ENCODE peak calls at places on chromosomes 1 and 21, in nine cellular contexts. A, X, O, Y, S, L, J, Q and B are unnamed samples.

GRCh38 chr1:77832889-77833288 is 53.4 kb downstream of the MIGA1 start:
- DNase-seq in A (peak; percentile 99), X (no peak), O (no peak), Y (no peak), S (no peak), L (no peak), J (peak; percentile 100), Q (peak; percentile 41), B (peak; percentile 95)

GRCh38 chr1:36157115-36157903 is 1.3 kb downstream of the MAP7D1 start:
- DNase-seq in A (no peak), X (no peak), O (peak; percentile 68), Y (no peak), S (no peak), L (no peak), J (peak; percentile 25), Q (no peak), B (no peak)

GRCh38 chr1:162905759-162906158 is 44.8 kb upstream of the CCDC190 start:
- DNase-seq in A (peak; percentile 86), X (no peak), O (no peak), Y (no peak), S (peak; percentile 14), L (no peak), J (peak; percentile 76), Q (peak; percentile 96), B (peak; percentile 89)

GRCh38 chr1:55212349-55213028 is 2.7 kb downstream of the USP24 start:
- DNase-seq in A (no peak), X (no peak), O (no peak), Y (no peak), S (no peak), L (no peak), J (no peak), Q (peak; percentile 53), B (no peak)

GRCh38 chr1:8667869-8668595 is 149.4 kb downstream of the RERE start:
- DNase-seq in A (peak; percentile 73), X (no peak), O (no peak), Y (no peak), S (no peak), L (no peak), J (peak; percentile 56), Q (no peak), B (no peak)

GRCh38 chr1:21781971-21782867 is 730 bp downstream of the USP48 start:
- DNase-seq in A (peak; percentile 61), X (no peak), O (peak; percentile 76), Y (no peak), S (peak; percentile 57), L (no peak), J (peak; percentile 56), Q (peak; percentile 59), B (peak; percentile 57)

GRCh38 chr1:244164563-244164890 is 113.4 kb downstream of the ZBTB18 start:
- DNase-seq in A (no peak), X (no peak), O (no peak), Y (no peak), S (no peak), L (no peak), J (no peak), Q (no peak), B (no peak)

GRCh38 chr21:43335119-43335518 is 91.8 kb downstream of the SIK1 start:
- DNase-seq in A (no peak), X (no peak), O (no peak), Y (no peak), S (no peak), L (no peak), J (no peak), Q (no peak), B (no peak)

GRCh38 chr1:245995474-245995873 is 511.6 kb downstream of the SMYD3 start:
- DNase-seq in A (no peak), X (no peak), O (no peak), Y (no peak), S (no peak), L (no peak), J (no peak), Q (no peak), B (no peak)

GRCh38 chr1:147080671-147081394 is 91.4 kb downstream of the PRKAB2 start:
- DNase-seq in A (no peak), X (no peak), O (no peak), Y (no peak), S (no peak), L (no peak), J (no peak), Q (no peak), B (no peak)
- H3K4me3 ChIP-seq in A (no peak overlapping the region), X (no peak overlapping the region), O (no peak overlapping the region), Y (peak overlapping the region; percentile 19), S (no peak overlapping the region), L (no peak overlapping the region), J (no peak overlapping the region), Q (no peak overlapping the region), B (no peak overlapping the region)

GRCh38 chr1:32937061-32937460 is 27.5 kb downstream of the RNF19B start:
- DNase-seq in A (no peak), X (no peak), O (no peak), Y (no peak), S (no peak), L (no peak), J (no peak), Q (peak; percentile 30), B (no peak)

GRCh38 chr1:32928285-32928684 is 27.1 kb upstream of the TMEM54 start:
- DNase-seq in A (no peak), X (no peak), O (no peak), Y (no peak), S (no peak), L (no peak), J (no peak), Q (no peak), B (no peak)

GRCh38 chr1:32939655-32940371 is 24.8 kb downstream of the RNF19B start:
- DNase-seq in A (peak; percentile 91), X (no peak), O (no peak), Y (no peak), S (no peak), L (peak; percentile 56), J (peak; percentile 92), Q (peak; percentile 91), B (peak; percentile 86)

GRCh38 chr1:32931760-32932159 is 30.6 kb upstream of the TMEM54 start:
- DNase-seq in A (no peak), X (no peak), O (no peak), Y (no peak), S (no peak), L (no peak), J (no peak), Q (no peak), B (no peak)

GRCh38 chr1:32933742-32934322 is 30.8 kb downstream of the RNF19B start:
- DNase-seq in A (no peak), X (no peak), O (peak; percentile 4), Y (no peak), S (peak; percentile 84), L (no peak), J (peak; percentile 18), Q (peak; percentile 38), B (peak; percentile 31)
- TF ChIP-seq CTCF in A (no peak), X (no peak), O (no peak), Y (no peak), S (peak; percentile 13), L (no peak), J (no peak), Q (no peak), B (no peak)

GRCh38 chr1:117284408-117285215 is 73.9 kb upstream of the VTCN1 start:
- DNase-seq in A (peak; percentile 73), X (no peak), O (peak; percentile 75), Y (no peak), S (peak; percentile 71), L (no peak), J (peak; percentile 79), Q (peak; percentile 72), B (peak; percentile 73)
- H3K4me3 ChIP-seq in A (no peak overlapping the region), X (no peak overlapping the region), O (no peak overlapping the region), Y (no peak overlapping the region), S (no peak overlapping the region), L (no peak overlapping the region), J (no peak overlapping the region), Q (no peak overlapping the region), B (no peak overlapping the region)

DNA sequence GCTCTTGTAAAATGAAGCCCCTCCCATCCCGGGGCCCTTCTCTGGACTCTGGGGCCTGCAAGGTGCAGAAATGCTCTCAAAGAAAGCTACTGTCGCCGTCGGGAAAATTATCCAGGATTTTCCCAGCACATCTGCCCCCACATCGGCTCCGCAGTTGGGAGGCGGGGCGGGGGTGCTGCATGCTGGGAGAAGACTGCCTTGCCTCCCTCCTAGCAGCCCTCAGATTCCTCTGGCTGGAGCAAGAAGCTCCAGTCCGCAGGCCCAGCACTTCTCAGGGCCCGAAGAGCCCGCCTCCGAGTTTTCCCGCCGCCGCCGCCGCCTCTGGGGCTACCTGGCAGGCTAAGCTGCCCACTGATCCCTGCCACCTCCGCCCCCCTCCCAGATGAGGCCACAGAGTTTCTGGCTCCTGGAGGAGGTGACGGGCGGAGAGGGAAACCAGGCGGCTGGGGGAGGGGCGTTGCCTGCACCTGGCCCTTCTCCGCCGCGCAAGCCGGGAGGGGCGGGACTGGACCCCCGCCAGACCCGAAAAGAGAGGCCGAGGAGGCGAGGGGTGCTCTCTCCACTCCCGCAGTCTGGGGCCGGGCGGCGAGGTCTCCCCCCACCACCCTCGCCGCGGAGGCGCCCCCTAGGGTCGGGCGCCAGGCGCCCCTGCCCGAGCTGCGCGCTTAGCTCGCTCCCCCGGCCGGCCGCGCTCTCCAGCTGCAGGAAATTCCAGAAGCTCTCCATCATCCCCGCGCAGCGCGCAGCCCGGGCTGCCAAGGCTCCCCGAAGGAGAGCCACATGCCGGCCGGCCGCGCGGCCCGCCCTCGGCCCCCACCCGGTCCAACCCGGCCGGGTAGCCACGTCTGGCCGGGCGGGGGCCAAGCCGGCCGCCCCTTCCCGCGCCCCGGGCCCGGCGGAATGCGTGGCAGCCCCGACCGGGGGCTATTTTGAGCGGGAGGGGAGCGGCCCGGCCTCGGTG is 28.8 kb downstream of the AHDC1 start:
- DNase-seq in A (peak; percentile 75), X (peak; percentile 88), O (peak; percentile 94), Y (peak; percentile 85), S (peak; percentile 65), L (peak; percentile 85), J (peak; percentile 84), Q (peak; percentile 51), B (peak; percentile 87)
- TF ChIP-seq CTCF in A (no peak), X (no peak), O (peak; percentile 65), Y (peak; percentile 40), S (peak; percentile 57), L (peak; percentile 45), J (peak; percentile 48), Q (peak; percentile 28), B (peak; percentile 15)

DNA sequence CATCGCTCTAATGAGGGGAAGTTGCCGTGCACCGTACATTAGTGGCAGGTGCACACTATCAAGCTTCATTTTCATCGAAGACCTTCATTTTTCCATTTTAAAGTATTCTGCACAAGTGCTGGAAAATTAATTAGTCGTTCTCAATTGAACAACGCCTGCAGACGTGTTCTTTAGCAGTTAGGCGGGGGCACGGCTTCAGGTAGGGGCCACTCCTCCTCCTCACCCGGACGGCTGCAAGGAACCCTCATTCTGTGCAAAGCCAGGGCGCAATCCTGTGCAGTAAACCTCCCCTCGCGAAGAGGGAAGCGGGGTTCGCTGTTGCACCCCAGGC is 39.7 kb upstream of the NFIA start:
- DNase-seq in A (no peak), X (no peak), O (no peak), Y (no peak), S (no peak), L (no peak), J (no peak), Q (no peak), B (no peak)
- H3K4me3 ChIP-seq in A (peak overlapping the region; percentile 18), X (peak overlapping the region; percentile 4), O (peak overlapping the region; percentile 43), Y (peak overlapping the region; percentile 70), S (peak overlapping the region; percentile 34), L (peak overlapping the region; percentile 73), J (no peak overlapping the region), Q (peak overlapping the region; percentile 50), B (peak overlapping the region; percentile 46)